ENCODE peak calls at places on chromosomes 6 and 20, in four cellular contexts. One of them, this sample, is unnamed.

GRCh38 chr6:159116343-159116742 is 52.9 kb upstream of the FNDC1 start:
- DNase-seq in K562: no peak
- DNase-seq in HepG2: no peak
- DNase-seq in GM12878: no peak
- DNase-seq in this sample: no peak

GRCh38 chr6:24064106-24064505 is 61.9 kb upstream of the NRSN1 start:
- DNase-seq in GM12878: no peak
- DNase-seq in HepG2: peak; percentile 62
- DNase-seq in K562: no peak
- DNase-seq in this sample: peak; percentile 21

GRCh38 chr6:259901-260508 is 32.3 kb upstream of the DUSP22 start:
- DNase-seq in K562: no peak
- DNase-seq in GM12878: peak; percentile 77
- DNase-seq in HepG2: no peak
- DNase-seq in this sample: no peak

GRCh38 chr20:50915424-50915823 is 15.8 kb downstream of the ADNP start:
- DNase-seq in HepG2: no peak
- DNase-seq in GM12878: no peak
- DNase-seq in K562: no peak
- DNase-seq in this sample: peak; percentile 32

GRCh38 chr6:105794263-105794662 is 291.9 kb upstream of the PRDM1 start:
- DNase-seq in HepG2: peak; percentile 35
- DNase-seq in GM12878: no peak
- DNase-seq in K562: no peak
- DNase-seq in this sample: no peak

GRCh38 chr20:61789329-61789728 is 276.4 kb downstream of the TAF4 start:
- DNase-seq in K562: no peak
- DNase-seq in GM12878: no peak
- DNase-seq in HepG2: no peak
- DNase-seq in this sample: no peak

GRCh38 chr6:121523628-121524027 is 88.2 kb downstream of the GJA1 start:
- DNase-seq in K562: no peak
- DNase-seq in GM12878: no peak
- DNase-seq in HepG2: no peak
- DNase-seq in this sample: no peak

GRCh38 chr6:43951063-43951755 is 176.0 kb downstream of the MRPL14 start:
- DNase-seq in HepG2: peak; percentile 73
- DNase-seq in K562: peak; percentile 68
- DNase-seq in GM12878: no peak
- DNase-seq in this sample: peak; percentile 83

GRCh38 chr6:72616406-72617015 is 5.4 kb upstream of the KCNQ5 start:
- DNase-seq in GM12878: no peak
- DNase-seq in HepG2: peak; percentile 6
- DNase-seq in K562: no peak
- DNase-seq in this sample: peak; percentile 34

GRCh38 chr20:37451616-37452015 is 69.4 kb upstream of the NNAT start:
- DNase-seq in HepG2: no peak
- DNase-seq in K562: no peak
- DNase-seq in GM12878: no peak
- DNase-seq in this sample: no peak

GRCh38 chr20:346640-347316 is at the start of gene NRSN2:
- DNase-seq in K562: peak; percentile 77
- DNase-seq in HepG2: peak; percentile 72
- DNase-seq in GM12878: no peak
- DNase-seq in this sample: peak; percentile 89

GRCh38 chr6:3697609-3698008 is 53.9 kb downstream of the PXDC1 start:
- DNase-seq in GM12878: no peak
- DNase-seq in HepG2: no peak
- DNase-seq in K562: no peak
- DNase-seq in this sample: no peak

GRCh38 chr20:37914672-37915433 is 11.9 kb downstream of the VSTM2L start:
- DNase-seq in K562: no peak
- DNase-seq in GM12878: no peak
- DNase-seq in HepG2: peak; percentile 41
- DNase-seq in this sample: peak; percentile 82

GRCh38 chr20:18904624-18905023 is 91.0 kb downstream of the SCP2D1 start:
- DNase-seq in K562: no peak
- DNase-seq in GM12878: no peak
- DNase-seq in HepG2: no peak
- DNase-seq in this sample: no peak

GRCh38 chr20:1874534-1875168 is 20.6 kb upstream of the SIRPA start:
- DNase-seq in GM12878: no peak
- DNase-seq in K562: no peak
- DNase-seq in HepG2: peak; percentile 81
- DNase-seq in this sample: no peak

GRCh38 chr20:40493071-40493470 is 196.0 kb downstream of the MAFB start:
- DNase-seq in GM12878: no peak
- DNase-seq in K562: no peak
- DNase-seq in HepG2: no peak
- DNase-seq in this sample: no peak

GRCh38 chr6:80226156-80226555 is 119.7 kb downstream of the BCKDHB start:
- DNase-seq in HepG2: no peak
- DNase-seq in GM12878: no peak
- DNase-seq in K562: no peak
- DNase-seq in this sample: no peak

GRCh38 chr20:34017610-34018009 is 23.9 kb downstream of the RALY start:
- DNase-seq in HepG2: no peak
- DNase-seq in K562: no peak
- DNase-seq in GM12878: no peak
- DNase-seq in this sample: no peak

GRCh38 chr6:29232725-29233124 is 62.0 kb downstream of the OR2J2 start:
- DNase-seq in GM12878: no peak
- DNase-seq in K562: no peak
- DNase-seq in HepG2: peak; percentile 59
- DNase-seq in this sample: no peak

GRCh38 chr6:43671801-43672690 is 15.5 kb downstream of the MRPS18A start:
- DNase-seq in K562: no peak
- DNase-seq in HepG2: peak; percentile 88
- DNase-seq in GM12878: no peak
- DNase-seq in this sample: no peak

GRCh38 chr20:3553663-3554062 is 82.8 kb downstream of the ATRN start:
- DNase-seq in GM12878: no peak
- DNase-seq in HepG2: peak; percentile 80
- DNase-seq in K562: no peak
- DNase-seq in this sample: no peak

GRCh38 chr6:46948699-46949098 is 27.0 kb upstream of the ADGRF5 start:
- DNase-seq in K562: no peak
- DNase-seq in GM12878: no peak
- DNase-seq in HepG2: no peak
- DNase-seq in this sample: no peak

GRCh38 chr6:56914791-56915658 is 39.9 kb upstream of the BEND6 start:
- DNase-seq in HepG2: no peak
- DNase-seq in GM12878: no peak
- DNase-seq in K562: no peak
- DNase-seq in this sample: peak; percentile 61

DNA sequence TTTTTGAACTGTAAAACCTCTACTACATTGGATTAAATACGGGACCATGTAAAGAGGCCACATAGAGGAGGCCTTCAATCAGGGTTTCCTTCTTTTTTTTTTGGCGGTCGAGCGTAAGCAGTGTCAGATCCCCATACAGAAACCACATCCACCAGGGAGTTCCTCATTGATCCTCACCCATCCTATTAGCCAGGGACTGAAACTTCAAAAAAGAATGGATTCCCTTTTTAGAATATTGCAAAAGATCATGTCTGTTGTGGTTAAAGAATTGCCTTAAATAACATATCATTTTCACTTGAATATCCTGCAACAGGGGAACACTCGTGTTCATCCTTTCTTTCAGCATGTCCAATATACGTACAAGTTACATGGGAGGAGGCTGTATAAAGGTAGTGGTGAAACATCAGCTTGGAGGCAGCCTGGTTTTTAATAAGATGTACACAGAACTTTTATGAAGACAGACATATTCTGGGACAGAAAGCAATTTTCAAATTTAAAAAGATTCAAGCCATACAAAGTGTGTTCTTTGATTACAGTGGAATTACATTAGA is 96.1 kb downstream of the PPP1R14C start:
- DNase-seq in K562: no peak
- DNase-seq in GM12878: no peak
- DNase-seq in HepG2: no peak
- DNase-seq in this sample: no peak
- TF ChIP-seq SMC3 in K562: no peak
- TF ChIP-seq SMC3 in GM12878: no peak
- TF ChIP-seq SMC3 in HepG2: no peak
- TF ChIP-seq SMC3 in this sample: no peak

GRCh38 chr20:53024121-53024520 is 52.0 kb downstream of the TSHZ2 start:
- DNase-seq in HepG2: no peak
- DNase-seq in GM12878: no peak
- DNase-seq in K562: no peak
- DNase-seq in this sample: no peak

GRCh38 chr20:53020834-53021233 is 48.7 kb downstream of the TSHZ2 start:
- DNase-seq in HepG2: peak; percentile 10
- DNase-seq in K562: no peak
- DNase-seq in GM12878: no peak
- DNase-seq in this sample: no peak

GRCh38 chr20:53020376-53020775 is 48.2 kb downstream of the TSHZ2 start:
- DNase-seq in GM12878: no peak
- DNase-seq in HepG2: no peak
- DNase-seq in K562: no peak
- DNase-seq in this sample: no peak

GRCh38 chr20:53023717-53024116 is 51.6 kb downstream of the TSHZ2 start:
- DNase-seq in GM12878: no peak
- DNase-seq in HepG2: no peak
- DNase-seq in K562: no peak
- DNase-seq in this sample: no peak

DNA sequence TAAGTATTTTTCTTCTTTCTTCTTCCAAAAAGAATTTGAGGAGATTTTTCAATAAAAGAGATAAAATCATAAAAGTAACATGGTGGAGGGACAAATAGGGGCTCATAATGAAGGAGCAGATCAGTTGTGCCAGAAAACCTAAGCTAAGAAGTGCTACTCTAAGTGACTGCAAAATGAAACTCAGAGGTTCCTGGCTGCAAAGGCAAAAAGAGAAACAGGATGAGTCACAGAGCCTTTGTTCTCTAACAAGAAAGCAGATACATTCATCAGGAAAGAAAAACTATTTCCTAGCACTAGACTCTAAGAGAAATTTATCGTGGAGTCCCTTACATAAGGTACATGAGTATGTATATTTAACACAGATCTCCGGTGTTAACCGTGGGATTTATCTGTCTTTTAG is 49.8 kb downstream of the TSHZ2 start:
- DNase-seq in K562: no peak
- DNase-seq in GM12878: no peak
- DNase-seq in HepG2: no peak
- DNase-seq in this sample: no peak
- H2AFZ ChIP-seq in K562: no peak overlapping the region
- H2AFZ ChIP-seq in GM12878: no peak overlapping the region
- H2AFZ ChIP-seq in HepG2: no peak overlapping the region
- H2AFZ ChIP-seq in this sample: no peak overlapping the region

GRCh38 chr6:39189915-39190544 is 39.2 kb downstream of the KCNK5 start:
- DNase-seq in K562: peak; percentile 59
- DNase-seq in GM12878: no peak
- DNase-seq in HepG2: peak; percentile 40
- DNase-seq in this sample: peak; percentile 69
- TF ChIP-seq NFIC in K562: no peak
- TF ChIP-seq NFIC in GM12878: no peak
- TF ChIP-seq NFIC in HepG2: no peak
- TF ChIP-seq NFIC in this sample: no peak

GRCh38 chr20:60000271-60001026 is 42.2 kb downstream of the CDH26 start:
- DNase-seq in GM12878: no peak
- DNase-seq in K562: no peak
- DNase-seq in HepG2: no peak
- DNase-seq in this sample: no peak

GRCh38 chr20:59999502-59999901 is 41.3 kb downstream of the CDH26 start:
- DNase-seq in HepG2: no peak
- DNase-seq in K562: no peak
- DNase-seq in GM12878: no peak
- DNase-seq in this sample: no peak

GRCh38 chr20:60003776-60004175 is 45.6 kb downstream of the CDH26 start:
- DNase-seq in GM12878: no peak
- DNase-seq in K562: no peak
- DNase-seq in HepG2: no peak
- DNase-seq in this sample: no peak

GRCh38 chr20:59997886-59998285 is 39.7 kb downstream of the CDH26 start:
- DNase-seq in HepG2: no peak
- DNase-seq in K562: no peak
- DNase-seq in GM12878: no peak
- DNase-seq in this sample: no peak

GRCh38 chr20:60001027-60001567 is 42.9 kb downstream of the CDH26 start:
- DNase-seq in GM12878: no peak
- DNase-seq in HepG2: no peak
- DNase-seq in K562: no peak
- DNase-seq in this sample: no peak
- TF ChIP-seq SMC3 in GM12878: no peak
- TF ChIP-seq SMC3 in HepG2: no peak
- TF ChIP-seq SMC3 in K562: no peak
- TF ChIP-seq SMC3 in this sample: no peak

GRCh38 chr6:20242397-20242796 is 30.1 kb upstream of the MBOAT1 start:
- DNase-seq in K562: no peak
- DNase-seq in HepG2: no peak
- DNase-seq in GM12878: no peak
- DNase-seq in this sample: no peak
- H2AFZ ChIP-seq in K562: no peak overlapping the region
- H2AFZ ChIP-seq in HepG2: no peak overlapping the region
- H2AFZ ChIP-seq in GM12878: no peak overlapping the region
- H2AFZ ChIP-seq in this sample: no peak overlapping the region